ENCODE peak calls at places on chromosome 1, in eight cellular contexts. S is BE2C, F is H9, Z is body of pancreas, E is tibial nerve, U is heart right ventricle, C is osteoblast, K is cardiac muscle cell. J is an unnamed sample. For H3K4me1, the result is how much of the 10 kb centered on the place peaks cover.

GRCh38 chr1:205077158-205077933 is 6.9 kb downstream of the TMEM81 start:
- DNase-seq in S (no peak), F (no peak), Z (no peak), E (no peak), U (no peak), C (peak), K (no peak), J (no peak)

GRCh38 chr1:241229216-241229615 is 127.8 kb downstream of the RGS7 start:
- DNase-seq in S (no peak), F (no peak), Z (peak), E (no peak), U (no peak), C (no peak), K (no peak), J (no peak)

GRCh38 chr1:3546048-3546384 is 65.3 kb downstream of the MEGF6 start:
- DNase-seq in S (no peak), F (no peak), Z (no peak), E (no peak), U (no peak), C (peak), K (no peak), J (no peak)

GRCh38 chr1:206455681-206456344 is 14.5 kb upstream of the IKBKE start:
- DNase-seq in S (peak), F (no peak), Z (no peak), E (no peak), U (peak), C (peak), K (peak), J (peak)

GRCh38 chr1:89998306-89998705 is 3.4 kb downstream of the ZNF326 start:
- DNase-seq in S (no peak), F (no peak), Z (no peak), E (no peak), U (no peak), C (peak), K (no peak), J (no peak)

GRCh38 chr1:85602536-85602935 is 22.0 kb downstream of the CCN1 start:
- DNase-seq in S (no peak), F (peak), Z (no peak), E (no peak), U (no peak), C (no peak), K (no peak), J (no peak)

GRCh38 chr1:147117109-147117508 is 55.2 kb downstream of the PRKAB2 start:
- DNase-seq in S (no peak), F (no peak), Z (no peak), E (no peak), U (no peak), C (peak), K (no peak), J (no peak)

GRCh38 chr1:41428736-41429640 is 55.5 kb downstream of the EDN2 start:
- DNase-seq in S (no peak), F (no peak), Z (no peak), E (no peak), U (no peak), C (peak), K (no peak), J (peak)

GRCh38 chr1:83583351-83584014 is 415.4 kb downstream of the TTLL7 start:
- DNase-seq in S (peak), F (peak), Z (no peak), E (no peak), U (no peak), C (no peak), K (no peak), J (peak)

GRCh38 chr1:226549937-226550670 is 1.5 kb downstream of the STUM start:
- DNase-seq in S (no peak), F (peak), Z (peak), E (no peak), U (peak), C (peak), K (no peak), J (no peak)

GRCh38 chr1:226674892-226675719 is 64.0 kb downstream of the ITPKB start:
- DNase-seq in S (no peak), F (no peak), Z (no peak), E (no peak), U (peak), C (no peak), K (no peak), J (no peak)

GRCh38 chr1:111190931-111191451 is 9.5 kb downstream of the DENND2D start:
- DNase-seq in S (no peak), F (no peak), Z (no peak), E (no peak), U (no peak), C (peak), K (no peak), J (no peak)

GRCh38 chr1:202644219-202645096 is 65.8 kb downstream of the SYT2 start:
- DNase-seq in S (no peak), F (no peak), Z (no peak), E (no peak), U (no peak), C (no peak), K (peak), J (no peak)

GRCh38 chr1:47424336-47424982 is 8.4 kb downstream of the FOXE3 start:
- DNase-seq in S (no peak), F (peak), Z (no peak), E (no peak), U (no peak), C (peak), K (peak), J (peak)

GRCh38 chr1:189658381-189658780 is 819.3 kb downstream of the BRINP3 start:
- DNase-seq in S (peak), F (no peak), Z (no peak), E (no peak), U (no peak), C (no peak), K (no peak), J (no peak)

GRCh38 chr1:182783068-182783467 is 6.5 kb upstream of the NPL start:
- DNase-seq in S (peak), F (peak), Z (no peak), E (no peak), U (no peak), C (no peak), K (peak), J (peak)

GRCh38 chr1:228460830-228461229 is 26.4 kb upstream of the RNF187 start:
- DNase-seq in S (no peak), F (no peak), Z (no peak), E (no peak), U (no peak), C (no peak), K (no peak), J (no peak)

GRCh38 chr1:160830321-160831153 is 32.1 kb downstream of the CD244 start:
- DNase-seq in S (peak), F (peak), Z (peak), E (no peak), U (peak), C (no peak), K (peak), J (peak)

GRCh38 chr1:150976401-150976821 is 1.8 kb upstream of the CERS2 start:
- DNase-seq in S (no peak), F (no peak), Z (no peak), E (no peak), U (no peak), C (peak), K (no peak), J (no peak)
- H3K4me1 ChIP-seq in S (under half), F (under half), Z (half or more), E (under half), U (under half), C (half or more), K (under half), J (under half)

GRCh38 chr1:19654886-19655717 is 9.6 kb upstream of the HTR6 start:
- DNase-seq in S (no peak), F (no peak), Z (no peak), E (no peak), U (no peak), C (peak), K (no peak), J (no peak)

GRCh38 chr1:19656780-19657475 is 7.7 kb upstream of the HTR6 start:
- DNase-seq in S (peak), F (no peak), Z (no peak), E (no peak), U (no peak), C (peak), K (no peak), J (no peak)

GRCh38 chr1:19654386-19654785 is 10.3 kb downstream of the NBL1 start:
- DNase-seq in S (no peak), F (no peak), Z (no peak), E (no peak), U (no peak), C (peak), K (no peak), J (no peak)

GRCh38 chr1:19656134-19656779 is 8.4 kb upstream of the HTR6 start:
- DNase-seq in S (no peak), F (no peak), Z (no peak), E (no peak), U (no peak), C (peak), K (no peak), J (no peak)

GRCh38 chr1:19655718-19656080 is 9.0 kb upstream of the HTR6 start:
- DNase-seq in S (no peak), F (no peak), Z (no peak), E (no peak), U (no peak), C (no peak), K (no peak), J (no peak)
- H3K4me1 ChIP-seq in S (under half), F (under half), Z (under half), E (under half), U (under half), C (under half), K (under half), J (under half)

GRCh38 chr1:31702836-31703404 is 897 bp downstream of the COL16A1 start:
- DNase-seq in S (no peak), F (no peak), Z (no peak), E (no peak), U (no peak), C (peak), K (no peak), J (no peak)

GRCh38 chr1:31700468-31701136 is 3.2 kb downstream of the COL16A1 start:
- DNase-seq in S (no peak), F (no peak), Z (no peak), E (no peak), U (no peak), C (peak), K (no peak), J (peak)

GRCh38 chr1:31703431-31704260 is at the start of gene COL16A1:
- DNase-seq in S (no peak), F (peak), Z (peak), E (peak), U (peak), C (peak), K (peak), J (no peak)

GRCh38 chr1:31699341-31699891 is 4.4 kb downstream of the COL16A1 start:
- DNase-seq in S (no peak), F (no peak), Z (no peak), E (no peak), U (no peak), C (peak), K (no peak), J (no peak)

DNA sequence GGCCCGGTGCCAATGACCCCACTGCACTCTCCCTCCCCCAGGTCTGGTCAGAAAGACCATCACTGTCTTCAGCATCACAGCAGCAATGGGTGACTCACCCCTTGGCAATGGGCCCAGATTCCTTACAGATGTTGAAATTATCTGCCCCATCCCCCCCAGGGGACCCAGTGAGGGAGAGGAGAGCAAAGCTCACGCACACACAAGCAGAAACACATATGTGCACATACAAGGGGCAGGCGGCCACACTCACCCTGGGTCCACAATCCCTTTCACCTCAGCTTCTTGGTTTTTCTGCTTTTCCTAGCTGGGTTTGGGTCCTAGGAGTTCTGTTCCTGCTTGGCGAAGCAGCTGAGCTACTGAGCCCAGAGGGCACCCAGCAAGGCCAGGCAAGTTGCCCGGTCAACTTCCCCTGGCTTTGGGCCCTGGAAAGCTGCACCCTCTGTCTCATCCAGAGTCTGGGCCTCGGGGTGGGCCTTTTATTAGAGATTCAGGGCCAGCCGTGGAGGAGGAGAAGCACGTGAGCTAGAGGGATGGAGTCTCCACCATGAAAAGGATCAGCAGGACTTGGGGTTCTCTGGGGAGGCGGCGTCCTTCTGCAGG is 2.6 kb downstream of the COL16A1 start:
- DNase-seq in S (peak), F (no peak), Z (peak), E (peak), U (peak), C (peak), K (no peak), J (peak)
- H3K4me1 ChIP-seq in S (under half), F (under half), Z (under half), E (half or more), U (under half), C (half or more), K (under half), J (under half)

GRCh38 chr1:27772932-27773731 is at the start of gene STX12:
- DNase-seq in S (peak), F (peak), Z (peak), E (peak), U (peak), C (peak), K (peak), J (peak)

GRCh38 chr1:27772581-27772931 is 463 bp upstream of the STX12 start:
- DNase-seq in S (no peak), F (no peak), Z (no peak), E (no peak), U (no peak), C (no peak), K (no peak), J (no peak)

GRCh38 chr1:27772071-27772470 is 948 bp upstream of the STX12 start:
- DNase-seq in S (no peak), F (no peak), Z (no peak), E (no peak), U (no peak), C (no peak), K (no peak), J (no peak)

GRCh38 chr1:27773732-27774445 is 870 bp downstream of the STX12 start:
- DNase-seq in S (no peak), F (no peak), Z (no peak), E (no peak), U (no peak), C (no peak), K (no peak), J (no peak)

DNA sequence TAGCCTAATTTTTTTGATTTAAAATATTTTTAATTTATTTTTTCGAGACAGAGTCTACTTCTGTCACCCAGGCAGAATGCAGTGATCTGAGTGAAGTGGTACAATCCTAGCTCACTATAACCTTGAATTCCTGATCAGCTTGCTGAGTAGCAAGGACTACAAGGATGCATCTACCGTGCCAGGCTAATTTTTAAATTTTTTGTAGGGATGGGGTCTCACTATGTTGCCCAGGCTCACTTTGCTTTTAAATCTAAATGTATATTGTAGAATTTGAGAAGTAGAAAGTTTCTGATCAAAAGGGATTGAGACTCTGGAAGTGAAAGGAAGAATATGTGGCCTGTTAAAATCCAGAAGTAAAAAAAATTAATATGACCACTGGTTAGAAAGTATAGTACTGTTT is 1.6 kb downstream of the STX12 start:
- DNase-seq in S (no peak), F (no peak), Z (no peak), E (no peak), U (no peak), C (no peak), K (no peak), J (no peak)
- H3K4me1 ChIP-seq in S (under half), F (under half), Z (under half), E (under half), U (under half), C (under half), K (under half), J (under half)

DNA sequence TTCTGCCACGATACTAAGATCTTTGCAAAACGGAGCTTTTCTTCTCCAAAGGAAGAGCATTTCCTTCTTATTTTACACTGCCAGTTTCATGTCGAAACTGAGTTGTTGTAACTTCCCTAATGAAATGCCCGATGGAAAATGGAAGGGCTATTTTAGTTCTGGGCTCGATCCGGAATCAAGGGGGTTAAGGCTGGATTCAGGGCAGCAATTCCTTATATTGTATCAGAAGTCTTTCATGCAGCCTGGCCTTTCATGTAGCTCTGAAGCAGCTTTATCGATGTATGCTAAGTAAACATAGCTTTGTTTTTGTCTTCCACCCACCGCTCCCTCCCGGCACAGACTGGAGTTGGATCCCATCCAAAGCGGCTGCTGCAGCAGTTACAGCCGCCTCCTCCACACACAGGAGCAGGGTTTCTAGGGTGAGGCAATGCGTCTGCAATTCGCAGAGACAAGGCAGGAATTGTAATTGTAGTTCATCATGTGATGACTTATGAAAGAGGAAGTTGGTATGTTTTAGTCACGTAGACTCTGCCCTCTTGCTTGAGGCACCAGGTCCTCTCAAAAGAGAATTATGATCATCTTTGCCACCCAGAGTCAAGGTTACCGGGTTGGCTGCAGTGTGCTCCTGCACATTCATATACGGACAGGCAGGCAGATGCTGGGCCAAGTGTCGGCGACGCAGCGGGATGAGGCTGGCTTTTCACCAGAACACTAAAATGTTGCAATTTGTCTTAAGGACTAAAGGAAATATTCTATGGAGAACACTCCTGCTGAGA is 2.6 kb upstream of the IRF2BP2 start:
- DNase-seq in S (peak), F (no peak), Z (peak), E (peak), U (peak), C (peak), K (peak), J (peak)
- H3K4me1 ChIP-seq in S (under half), F (under half), Z (half or more), E (under half), U (under half), C (half or more), K (under half), J (under half)

GRCh38 chr1:194268839-194269238 is 1082.4 kb upstream of the B3GALT2 start:
- DNase-seq in S (no peak), F (no peak), Z (no peak), E (no peak), U (no peak), C (no peak), K (no peak), J (no peak)
- H3K4me1 ChIP-seq in S (under half), F (under half), Z (under half), E (under half), U (under half), C (under half), K (under half), J (under half)

GRCh38 chr1:19032413-19032695 is 75.9 kb upstream of the IFFO2 start:
- DNase-seq in S (no peak), F (no peak), Z (no peak), E (no peak), U (no peak), C (peak), K (no peak), J (no peak)
- H3K4me1 ChIP-seq in S (under half), F (under half), Z (under half), E (under half), U (under half), C (under half), K (under half), J (under half)

J was measured in SJCRH30.